ENCODE peak calls at places on chromosomes 2 and 18, in seven cellular contexts. C, V, I, R, G, S and N are unnamed samples.

GRCh38 chr2:10447300-10448207 is 573 bp downstream of the ODC1 start:
- DNase-seq in C (no peak), V (peak), I (peak), R (peak), G (peak), S (peak), N (no peak)

GRCh38 chr2:197972017-197972416 is 167.6 kb downstream of the PLCL1 start:
- DNase-seq in C (peak), V (peak), I (peak), R (no peak), G (peak), S (no peak), N (peak)

GRCh38 chr18:9808530-9809241 is 77.1 kb upstream of the TXNDC2 start:
- DNase-seq in C (no peak), V (no peak), I (no peak), R (no peak), G (no peak), S (no peak), N (no peak)

GRCh38 chr2:204869142-204869823 is 324.0 kb downstream of the PARD3B start:
- DNase-seq in C (no peak), V (no peak), I (peak), R (no peak), G (no peak), S (no peak), N (no peak)

GRCh38 chr2:85551698-85552678 is 9.3 kb downstream of the GGCX start:
- DNase-seq in C (peak), V (peak), I (peak), R (peak), G (peak), S (peak), N (no peak)

GRCh38 chr2:224772494-224772893 is 56.3 kb upstream of the CCDC195 start:
- DNase-seq in C (no peak), V (no peak), I (no peak), R (no peak), G (no peak), S (no peak), N (no peak)

GRCh38 chr2:146003337-146003736 is 1483.4 kb upstream of the ZEB2 start:
- DNase-seq in C (no peak), V (no peak), I (no peak), R (no peak), G (no peak), S (no peak), N (no peak)

GRCh38 chr2:113060396-113060795 is 1.4 kb downstream of the IL36RN start:
- DNase-seq in C (no peak), V (no peak), I (no peak), R (no peak), G (peak), S (no peak), N (no peak)

GRCh38 chr2:72793798-72794447 is 31.9 kb downstream of the EXOC6B start:
- DNase-seq in C (no peak), V (peak), I (peak), R (no peak), G (no peak), S (no peak), N (peak)

GRCh38 chr18:55880617-55881016 is 292.6 kb upstream of the TCF4 start:
- DNase-seq in C (no peak), V (no peak), I (no peak), R (no peak), G (no peak), S (no peak), N (no peak)

GRCh38 chr2:104901037-104901851 is 47.3 kb downstream of the POU3F3 start:
- DNase-seq in C (no peak), V (no peak), I (no peak), R (peak), G (no peak), S (no peak), N (no peak)

GRCh38 chr2:173612354-173612753 is 257.7 kb downstream of the CDCA7 start:
- DNase-seq in C (no peak), V (no peak), I (no peak), R (no peak), G (no peak), S (no peak), N (no peak)

GRCh38 chr2:231530099-231531085 is at the start of gene NMUR1:
- DNase-seq in C (peak), V (no peak), I (no peak), R (peak), G (peak), S (no peak), N (no peak)

GRCh38 chr2:199019898-199020507 is 437.7 kb downstream of the SATB2 start:
- DNase-seq in C (no peak), V (peak), I (peak), R (no peak), G (peak), S (no peak), N (peak)

GRCh38 chr2:127580167-127581049 is 44.9 kb downstream of the MYO7B start:
- DNase-seq in C (no peak), V (no peak), I (no peak), R (peak), G (no peak), S (peak), N (no peak)

GRCh38 chr18:63297678-63298392 is 21.7 kb downstream of the BCL2 start:
- DNase-seq in C (no peak), V (no peak), I (no peak), R (no peak), G (no peak), S (no peak), N (no peak)

GRCh38 chr2:48107326-48107925 is 201.1 kb upstream of the FBXO11 start:
- DNase-seq in C (no peak), V (peak), I (peak), R (no peak), G (no peak), S (peak), N (peak)

GRCh38 chr2:85792783-85793441 is 39.1 kb downstream of the ATOH8 start:
- DNase-seq in C (no peak), V (peak), I (peak), R (peak), G (no peak), S (peak), N (no peak)

GRCh38 chr2:120703330-120703994 is 32.2 kb upstream of the GLI2 start:
- DNase-seq in C (no peak), V (peak), I (peak), R (no peak), G (no peak), S (no peak), N (no peak)

GRCh38 chr2:38685116-38685735 is 19.3 kb downstream of the GALM start:
- DNase-seq in C (no peak), V (no peak), I (peak), R (no peak), G (no peak), S (no peak), N (no peak)

GRCh38 chr18:77100751-77101355 is 31.7 kb downstream of the MBP start:
- DNase-seq in C (no peak), V (no peak), I (no peak), R (no peak), G (no peak), S (peak), N (no peak)

GRCh38 chr2:15673919-15674636 is 82.4 kb downstream of the DDX1 start:
- DNase-seq in C (no peak), V (peak), I (peak), R (no peak), G (no peak), S (peak), N (no peak)

GRCh38 chr2:115165529-115166109 is 723.2 kb downstream of the DPP10 start:
- DNase-seq in C (no peak), V (peak), I (peak), R (no peak), G (peak), S (no peak), N (no peak)

GRCh38 chr2:172226244-172227061 is 123.8 kb upstream of the DLX2 start:
- DNase-seq in C (no peak), V (no peak), I (no peak), R (peak), G (peak), S (peak), N (no peak)

GRCh38 chr18:36153203-36153602 is 23.5 kb downstream of the ELP2 start:
- DNase-seq in C (no peak), V (peak), I (peak), R (no peak), G (no peak), S (no peak), N (peak)

GRCh38 chr18:24499814-24500601 is 39.6 kb downstream of the HRH4 start:
- DNase-seq in C (no peak), V (peak), I (peak), R (no peak), G (no peak), S (no peak), N (no peak)

GRCh38 chr2:20291846-20292408 is 58.7 kb downstream of the PUM2 start:
- DNase-seq in C (no peak), V (no peak), I (no peak), R (no peak), G (no peak), S (no peak), N (no peak)

GRCh38 chr2:35787302-35788031 is 568.1 kb upstream of the CRIM1 start:
- DNase-seq in C (no peak), V (no peak), I (no peak), R (no peak), G (no peak), S (no peak), N (no peak)

GRCh38 chr2:148122788-148123187 is 101.9 kb downstream of the MBD5 start:
- DNase-seq in C (no peak), V (peak), I (peak), R (no peak), G (no peak), S (no peak), N (no peak)

GRCh38 chr2:105597011-105597830 is 147.5 kb upstream of the NCK2 start:
- DNase-seq in C (no peak), V (no peak), I (no peak), R (no peak), G (no peak), S (no peak), N (no peak)

GRCh38 chr2:215556979-215557378 is 121.1 kb upstream of the FN1 start:
- DNase-seq in C (no peak), V (no peak), I (peak), R (no peak), G (no peak), S (no peak), N (no peak)

GRCh38 chr2:215550331-215550730 is 114.5 kb upstream of the FN1 start:
- DNase-seq in C (no peak), V (no peak), I (no peak), R (no peak), G (no peak), S (no peak), N (no peak)

GRCh38 chr2:215554689-215555088 is 118.8 kb upstream of the FN1 start:
- DNase-seq in C (no peak), V (peak), I (peak), R (no peak), G (no peak), S (peak), N (no peak)

GRCh38 chr2:215552144-215552580 is 116.3 kb upstream of the FN1 start:
- DNase-seq in C (no peak), V (no peak), I (no peak), R (no peak), G (no peak), S (no peak), N (no peak)

DNA sequence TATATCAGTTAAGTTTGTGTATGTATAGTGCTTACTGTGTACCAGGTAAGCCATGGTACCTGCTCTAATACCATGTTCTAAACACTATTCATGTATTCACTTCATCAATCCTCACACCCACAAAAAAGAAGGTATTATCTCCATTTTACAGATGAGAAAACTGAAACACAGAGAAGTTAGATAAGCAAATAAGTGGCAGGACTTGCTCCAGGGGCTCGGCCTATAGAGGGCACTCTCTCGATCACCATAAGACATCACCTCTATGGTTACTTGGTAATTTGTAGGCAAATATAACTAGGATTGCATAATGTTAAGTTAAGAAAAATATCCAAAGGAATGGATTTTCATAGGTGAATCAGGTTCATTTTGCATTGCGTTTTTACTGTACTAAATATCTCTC is 118.1 kb upstream of the FN1 start:
- DNase-seq in C (no peak), V (no peak), I (no peak), R (no peak), G (no peak), S (no peak), N (no peak)
- TF ChIP-seq CTCF in C (no peak), V (peak), I (no peak), R (no peak), G (no peak), S (no peak), N (no peak)

GRCh38 chr2:54233832-54234649 is 22.0 kb downstream of the TSPYL6 start:
- DNase-seq in C (no peak), V (no peak), I (no peak), R (no peak), G (no peak), S (no peak), N (no peak)

GRCh38 chr2:54240515-54241219 is 15.4 kb downstream of the TSPYL6 start:
- DNase-seq in C (no peak), V (peak), I (peak), R (no peak), G (no peak), S (no peak), N (no peak)

GRCh38 chr2:54237428-54237827 is 18.6 kb downstream of the TSPYL6 start:
- DNase-seq in C (no peak), V (no peak), I (no peak), R (no peak), G (no peak), S (no peak), N (no peak)

GRCh38 chr2:54239427-54239826 is 16.6 kb downstream of the TSPYL6 start:
- DNase-seq in C (no peak), V (peak), I (peak), R (no peak), G (no peak), S (no peak), N (peak)
- TF ChIP-seq CTCF in C (no peak), V (no peak), I (no peak), R (no peak), G (no peak), S (no peak), N (no peak)

GRCh38 chr2:26598336-26599006 is 42.7 kb downstream of the CIB4 start:
- DNase-seq in C (no peak), V (no peak), I (no peak), R (peak), G (no peak), S (no peak), N (no peak)
- TF ChIP-seq CTCF in C (no peak), V (no peak), I (no peak), R (no peak), G (no peak), S (no peak), N (no peak)

DNA sequence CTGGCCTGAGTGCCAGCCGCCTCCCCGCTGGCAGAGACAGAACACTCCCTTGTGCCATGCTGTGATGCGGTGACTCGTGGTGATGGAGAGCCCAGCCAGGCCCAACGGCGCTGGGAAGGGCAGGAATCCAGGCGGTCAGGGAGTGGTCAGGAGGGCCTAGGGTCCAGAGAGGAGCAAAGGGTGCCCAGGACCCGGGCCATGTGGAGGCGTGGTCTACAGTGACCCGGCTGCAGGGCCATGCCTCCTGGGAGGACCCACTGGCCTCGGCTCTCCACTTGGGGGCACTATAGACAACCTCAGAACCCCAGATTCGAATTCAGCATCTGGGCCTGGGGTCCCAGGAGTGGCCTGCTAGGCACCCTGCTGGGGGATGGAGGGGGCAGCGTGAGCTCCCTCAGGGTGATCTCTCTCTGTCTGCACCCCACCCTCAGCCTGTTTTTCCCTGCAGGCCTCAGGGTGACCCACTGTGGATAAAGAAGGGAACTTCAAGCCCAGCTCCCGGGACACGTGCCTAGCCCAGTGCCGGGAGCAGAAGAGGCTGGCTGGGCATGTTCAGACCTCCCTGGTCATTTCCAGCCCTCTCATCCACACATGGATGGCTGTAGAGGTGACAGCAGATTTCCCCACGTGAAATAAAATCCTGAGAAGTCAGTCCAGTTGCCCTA is 13.0 kb downstream of the AMER3 start:
- DNase-seq in C (no peak), V (no peak), I (no peak), R (no peak), G (no peak), S (no peak), N (no peak)
- TF ChIP-seq CTCF in C (no peak), V (no peak), I (no peak), R (no peak), G (no peak), S (peak), N (no peak)

DNA sequence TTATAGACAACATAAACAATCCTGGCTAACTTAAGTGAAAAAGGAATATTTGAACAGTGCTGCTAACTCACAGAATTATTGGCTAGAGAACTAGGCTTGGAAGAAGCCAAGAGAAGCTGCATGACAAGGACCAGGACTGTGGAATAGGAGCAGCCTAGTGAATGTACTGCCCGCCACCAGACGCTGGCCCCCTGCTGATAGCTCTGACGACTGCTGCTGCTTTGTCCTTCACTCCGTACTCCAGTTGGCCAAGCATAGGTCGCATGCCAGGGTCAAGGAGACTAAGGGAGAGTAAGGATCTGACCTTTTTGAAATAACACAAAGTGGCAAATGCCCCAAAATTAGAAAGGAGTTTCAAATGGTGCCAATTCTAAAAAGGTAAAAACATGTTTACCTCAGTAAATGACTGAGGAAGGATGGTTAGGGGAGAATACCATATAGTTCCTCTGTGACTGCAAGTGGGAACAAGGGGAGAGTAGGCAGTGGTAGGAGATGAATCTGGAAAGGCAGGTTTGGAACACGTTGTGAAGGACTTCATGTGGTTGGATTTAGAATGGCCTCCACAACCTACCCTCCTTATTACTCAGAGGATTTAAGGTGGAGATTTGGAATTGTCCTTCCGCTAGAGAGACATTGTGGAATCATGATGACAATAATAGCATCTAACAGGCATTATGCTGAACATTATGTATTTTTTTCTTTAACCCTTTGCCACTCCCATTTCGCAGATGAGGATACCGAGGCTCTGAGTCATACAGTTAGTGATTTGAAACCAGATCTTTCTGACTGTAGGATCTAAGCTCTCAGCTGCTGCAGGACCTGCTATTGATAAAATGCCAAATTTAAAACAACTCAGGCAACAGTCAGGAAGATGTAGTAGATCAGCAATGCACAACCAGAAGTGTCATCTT is 19.5 kb downstream of the STRADB start:
- DNase-seq in C (no peak), V (peak), I (peak), R (no peak), G (no peak), S (no peak), N (no peak)
- TF ChIP-seq CTCF in C (no peak), V (no peak), I (no peak), R (no peak), G (no peak), S (no peak), N (no peak)